ENCODE peak calls at places on chromosomes 3 and 15, in four cellular contexts. K, Z, S and X are unnamed samples.

GRCh38 chr15:71572452-71573053 is 237.8 kb upstream of the NR2E3 start:
- DNase-seq in Z (no peak), K (no peak), S (no peak), X (no peak)

GRCh38 chr3:194556086-194557056 is 69.6 kb upstream of the ATP13A3 start:
- DNase-seq in K (no peak), Z (no peak), S (no peak), X (no peak)

GRCh38 chr3:15542641-15543040 is 21.1 kb upstream of the COLQ start:
- DNase-seq in Z (no peak), K (no peak), S (no peak), X (no peak)

GRCh38 chr3:150410311-150411105 is 2.4 kb downstream of the TSC22D2 start:
- DNase-seq in K (peak; percentile 3), S (no peak), Z (no peak), X (no peak)

GRCh38 chr3:107561980-107562379 is 39.2 kb downstream of the BBX start:
- DNase-seq in K (no peak), S (peak; percentile 63), Z (no peak), X (peak; percentile 1)

GRCh38 chr3:106714400-106714799 is 662.8 kb upstream of the CCDC54 start:
- DNase-seq in Z (no peak), K (no peak), S (no peak), X (no peak)

GRCh38 chr3:172052405-172052804 is 13.0 kb downstream of the FNDC3B start:
- DNase-seq in Z (no peak), K (no peak), S (no peak), X (no peak)

GRCh38 chr3:66598168-66598567 is 97.3 kb upstream of the LRIG1 start:
- DNase-seq in K (no peak), Z (peak; percentile 37), S (no peak), X (no peak)

GRCh38 chr3:37338500-37338899 is 164.1 kb upstream of the LRRFIP2 start:
- DNase-seq in Z (no peak), K (no peak), S (no peak), X (no peak)

GRCh38 chr15:101126618-101127502 is 125.0 kb downstream of the CHSY1 start:
- DNase-seq in K (no peak), Z (peak; percentile 24), S (no peak), X (no peak)

GRCh38 chr15:41746802-41747201 is 27.5 kb upstream of the MAPKBP1 start:
- DNase-seq in K (no peak), Z (peak; percentile 4), S (no peak), X (no peak)

GRCh38 chr3:98986073-98986472 is 84.6 kb upstream of the DCBLD2 start:
- DNase-seq in Z (peak; percentile 73), K (peak; percentile 16), S (peak; percentile 91), X (no peak)

GRCh38 chr3:72630614-72631344 is 217.5 kb downstream of the SHQ1 start:
- DNase-seq in S (no peak), Z (peak; percentile 28), K (no peak), X (no peak)

GRCh38 chr15:92116320-92116719 is 262.8 kb downstream of the SLCO3A1 start:
- DNase-seq in K (no peak), S (no peak), Z (no peak), X (no peak)

GRCh38 chr3:47571391-47572165 is 7.1 kb downstream of the CSPG5 start:
- DNase-seq in K (peak; percentile 68), S (no peak), Z (no peak), X (no peak)

GRCh38 chr15:52834379-52834778 is 44.2 kb upstream of the ONECUT1 start:
- DNase-seq in S (no peak), Z (no peak), K (no peak), X (no peak)

GRCh38 chr15:101043011-101043410 is 123.9 kb downstream of the LRRK1 start:
- DNase-seq in S (no peak), K (no peak), Z (no peak), X (no peak)

GRCh38 chr3:65575376-65575840 is 463.3 kb downstream of the MAGI1 start:
- DNase-seq in Z (peak; percentile 22), K (no peak), S (peak; percentile 88), X (peak; percentile 8)

GRCh38 chr15:78211189-78211921 is 23.0 kb downstream of the ACSBG1 start:
- DNase-seq in Z (no peak), S (no peak), K (no peak), X (no peak)

GRCh38 chr15:95989392-95989791 is 341.1 kb upstream of the NR2F2 start:
- DNase-seq in Z (no peak), S (no peak), K (no peak), X (no peak)

GRCh38 chr3:157116017-157116416 is 43.9 kb downstream of the CCNL1 start:
- DNase-seq in Z (no peak), S (no peak), K (no peak), X (no peak)

GRCh38 chr3:159128628-159129027 is 326.8 kb downstream of the MFSD1 start:
- DNase-seq in Z (peak; percentile 38), K (no peak), S (peak; percentile 15), X (no peak)

GRCh38 chr3:58899159-58899952 is 150.5 kb downstream of the CFAP20DC start:
- DNase-seq in Z (peak; percentile 7), K (no peak), S (no peak), X (no peak)

GRCh38 chr3:115217678-115218451 is 70.8 kb upstream of the ZBTB20 start:
- DNase-seq in S (peak; percentile 47), K (peak; percentile 55), Z (peak; percentile 53), X (peak; percentile 43)

GRCh38 chr3:49725906-49726681 is 2.3 kb upstream of the GMPPB start:
- DNase-seq in S (no peak), Z (no peak), K (no peak), X (no peak)

GRCh38 chr3:169133178-169134161 is 530.0 kb downstream of the MECOM start:
- DNase-seq in K (no peak), Z (peak; percentile 30), S (no peak), X (no peak)

GRCh38 chr3:52670621-52671521 is 14.8 kb downstream of the PBRM1 start:
- DNase-seq in K (no peak), Z (peak; percentile 92), S (peak; percentile 99), X (peak; percentile 30)